ENCODE peak calls at places on chromosomes 16 and 17, in five cellular contexts. D is left ventricle myocardium inferior, R is lung, B is cardiac fibroblast, O is colonic mucosa. Q is an unnamed sample.

GRCh38 chr17:60193482-60193881 is 43.7 kb downstream of the CA4 start:
- DNase-seq in O (peak), D (no peak), B (no peak), R (no peak), Q (no peak)

GRCh38 chr16:83137894-83138293 is 511.1 kb downstream of the CDH13 start:
- DNase-seq in D (no peak), O (no peak), B (no peak), R (no peak), Q (no peak)

GRCh38 chr17:28227278-28228108 is 91.5 kb upstream of the TMEM97 start:
- DNase-seq in R (peak), O (peak), D (no peak), B (peak), Q (peak)

GRCh38 chr17:83186226-83186625 is 106.8 kb downstream of the METRNL start:
- DNase-seq in R (peak), O (peak), B (no peak), D (no peak), Q (peak)

GRCh38 chr16:54366005-54366634 is 79.5 kb upstream of the IRX3 start:
- DNase-seq in R (no peak), O (no peak), D (no peak), B (no peak), Q (no peak)

GRCh38 chr16:20954574-20954973 is 54.0 kb downstream of the LYRM1 start:
- DNase-seq in D (no peak), O (no peak), R (no peak), B (no peak), Q (no peak)

GRCh38 chr16:31874354-31875111 is 926 bp downstream of the ZNF267 start:
- DNase-seq in O (peak), D (no peak), B (peak), R (no peak), Q (no peak)

GRCh38 chr17:80512233-80512632 is 32.4 kb upstream of the RPTOR start:
- DNase-seq in D (no peak), O (no peak), B (peak), R (no peak), Q (no peak)

GRCh38 chr16:54651851-54652770 is 278.6 kb upstream of the IRX5 start:
- DNase-seq in D (no peak), O (no peak), B (peak), R (peak), Q (no peak)

GRCh38 chr16:70271696-70272095 is 17.6 kb downstream of the AARS1 start:
- DNase-seq in O (no peak), R (no peak), D (no peak), B (no peak), Q (no peak)

GRCh38 chr17:61400786-61401279 is 1.2 kb downstream of the TBX2 start:
- DNase-seq in O (no peak), B (peak), D (no peak), R (no peak), Q (no peak)

GRCh38 chr16:80938035-80938927 is 68.4 kb downstream of the CMC2 start:
- DNase-seq in D (no peak), R (no peak), B (peak), O (no peak), Q (no peak)

GRCh38 chr16:62041401-62041800 is 5.2 kb upstream of the CDH8 start:
- DNase-seq in R (no peak), O (no peak), B (peak), D (no peak), Q (no peak)
- TF ChIP-seq CTCF in R (no peak), O (no peak), B (peak), D (peak), Q (peak)

DNA sequence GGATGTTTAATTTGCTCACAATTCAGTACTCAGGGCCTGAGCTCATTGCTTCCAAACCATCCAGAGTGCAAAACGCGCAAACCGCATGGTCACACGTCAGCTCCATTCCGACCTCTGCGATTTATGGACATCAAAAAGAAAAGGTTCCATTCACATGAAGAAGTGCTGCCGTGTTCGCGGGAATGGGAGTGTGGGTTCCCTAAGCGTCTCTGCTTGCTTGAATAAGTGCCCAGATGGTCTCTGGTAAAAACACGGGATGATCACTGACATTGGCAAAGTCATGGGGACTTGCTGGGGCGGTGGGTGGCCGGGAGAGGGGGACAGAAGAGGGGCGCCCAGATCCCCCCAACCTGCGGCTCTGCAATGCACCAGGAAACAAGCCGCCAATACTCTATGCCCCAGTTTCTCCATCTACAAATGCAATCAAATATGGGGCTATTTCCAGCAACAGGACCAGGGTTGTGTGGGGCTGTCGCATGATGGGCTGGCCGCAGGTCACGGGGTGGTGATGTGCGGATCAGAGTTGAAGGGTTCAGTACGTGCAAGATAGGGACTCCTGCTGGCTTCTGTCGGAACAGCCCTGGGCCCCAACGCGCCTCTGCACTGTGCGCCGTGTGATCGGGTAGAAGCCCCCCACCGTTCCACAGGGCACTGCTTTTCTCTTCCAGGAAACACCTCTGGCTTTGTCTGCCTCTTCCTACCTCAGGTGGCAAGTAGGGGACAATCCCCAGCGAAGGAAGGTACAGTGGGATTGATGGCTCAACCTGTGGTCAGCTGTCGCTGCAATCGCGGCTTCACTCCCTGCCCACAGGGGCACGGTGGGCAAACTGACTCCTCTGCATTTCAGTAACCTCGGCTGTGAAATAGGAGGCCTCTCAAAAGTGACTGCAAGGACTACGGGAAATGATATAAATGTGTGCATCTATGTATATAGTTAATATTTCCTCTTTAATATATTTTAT is 11.2 kb downstream of the FOXF1 start:
- DNase-seq in R (no peak), O (no peak), B (no peak), D (peak), Q (no peak)
- TF ChIP-seq CTCF in R (no peak), O (no peak), B (no peak), D (no peak), Q (no peak)

DNA sequence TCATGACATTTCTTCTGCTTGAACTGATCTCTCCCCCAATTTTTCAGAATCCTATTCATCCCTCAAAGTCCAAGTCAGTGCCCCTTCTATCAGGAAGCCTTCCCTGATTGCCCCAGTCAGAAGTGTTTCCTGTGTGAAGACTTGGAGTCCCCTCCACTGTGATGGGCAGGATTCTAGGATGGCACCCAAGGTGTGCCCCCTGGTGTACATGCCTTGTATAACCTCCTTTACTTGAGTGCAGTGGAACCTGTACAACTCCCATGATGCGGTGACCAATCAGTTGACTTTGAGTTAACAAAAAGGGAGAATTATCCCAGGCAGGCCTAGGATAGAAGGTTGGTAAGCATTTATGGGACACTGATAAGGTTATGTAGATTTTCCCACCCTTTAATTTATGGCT is 23.4 kb downstream of the MYH13 start:
- DNase-seq in B (no peak), R (no peak), D (no peak), O (no peak), Q (no peak)
- TF ChIP-seq CTCF in B (peak), R (no peak), D (no peak), O (no peak), Q (no peak)

DNA sequence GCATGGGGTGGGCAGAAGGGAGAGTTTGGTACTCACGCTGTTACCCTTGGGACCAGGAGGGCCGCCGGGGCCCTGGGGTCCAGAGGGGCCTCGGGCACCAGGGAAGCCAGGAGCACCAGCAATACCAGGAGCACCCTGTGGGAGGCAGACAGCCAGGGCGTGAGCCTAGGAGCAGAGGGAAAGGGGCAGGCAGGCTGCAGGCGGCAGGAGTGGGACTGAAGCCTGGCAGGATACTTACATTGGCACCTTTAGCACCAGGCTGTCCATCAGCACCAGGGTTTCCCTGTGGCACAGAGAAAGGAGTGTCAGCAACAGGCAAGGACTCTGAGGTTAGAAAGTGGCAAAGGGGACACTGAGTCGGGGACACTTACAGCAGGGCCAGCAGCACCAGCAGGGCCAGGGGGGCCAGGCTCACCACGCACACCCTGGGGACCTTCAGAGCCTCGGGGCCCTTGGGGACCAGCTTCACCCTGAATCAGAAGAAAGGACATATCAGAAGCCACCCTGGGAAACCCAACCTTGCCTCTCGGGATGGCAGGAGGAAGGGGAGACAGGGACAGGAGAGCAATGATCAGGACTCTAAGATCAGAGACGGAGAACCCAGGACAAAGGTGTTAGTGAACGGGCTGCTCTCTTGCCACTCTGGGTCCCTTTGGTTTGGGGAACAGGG is 6.1 kb downstream of the COL1A1 start:
- DNase-seq in B (peak), O (no peak), R (no peak), D (no peak), Q (no peak)
- TF ChIP-seq CTCF in B (peak), O (no peak), R (no peak), D (no peak), Q (no peak)

GRCh38 chr16:49354101-49354500 is 19.5 kb upstream of the C16orf78 start:
- DNase-seq in D (no peak), B (no peak), R (no peak), O (no peak), Q (no peak)

GRCh38 chr16:49351119-49351518 is 22.5 kb upstream of the C16orf78 start:
- DNase-seq in O (no peak), B (no peak), D (no peak), R (no peak), Q (no peak)

GRCh38 chr16:49354991-49355390 is 18.6 kb upstream of the C16orf78 start:
- DNase-seq in O (no peak), B (no peak), D (no peak), R (no peak), Q (no peak)

GRCh38 chr16:49353650-49354049 is 20.0 kb upstream of the C16orf78 start:
- DNase-seq in O (no peak), B (peak), D (no peak), R (no peak), Q (no peak)

DNA sequence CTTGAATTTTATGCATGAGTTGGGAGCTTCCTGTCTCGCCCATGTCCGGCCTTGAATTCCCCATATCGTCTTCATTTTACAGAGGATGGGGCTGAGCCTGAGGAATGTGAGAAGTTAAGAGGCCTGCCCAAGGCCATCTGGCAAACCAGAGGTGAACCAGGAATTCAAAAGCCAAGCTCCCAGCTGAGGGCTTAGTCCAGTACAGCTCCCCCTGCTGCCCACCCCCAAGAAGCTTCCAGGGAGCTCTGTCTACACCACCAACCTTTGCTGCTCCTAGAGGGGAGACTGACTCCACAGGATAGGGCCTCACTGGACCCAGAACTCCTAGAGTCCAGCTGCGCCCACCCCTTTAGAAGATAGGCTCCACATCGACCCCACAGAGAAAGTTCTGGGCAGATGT is 20.7 kb upstream of the C16orf78 start:
- DNase-seq in O (no peak), D (no peak), R (no peak), B (peak), Q (no peak)
- TF ChIP-seq CTCF in O (no peak), D (peak), R (no peak), B (peak), Q (no peak)

GRCh38 chr17:3772764-3773163 is 28.2 kb downstream of the ITGAE start:
- DNase-seq in O (no peak), R (no peak), D (no peak), B (no peak), Q (peak)
- TF ChIP-seq CTCF in O (no peak), R (no peak), D (no peak), B (no peak), Q (no peak)

DNA sequence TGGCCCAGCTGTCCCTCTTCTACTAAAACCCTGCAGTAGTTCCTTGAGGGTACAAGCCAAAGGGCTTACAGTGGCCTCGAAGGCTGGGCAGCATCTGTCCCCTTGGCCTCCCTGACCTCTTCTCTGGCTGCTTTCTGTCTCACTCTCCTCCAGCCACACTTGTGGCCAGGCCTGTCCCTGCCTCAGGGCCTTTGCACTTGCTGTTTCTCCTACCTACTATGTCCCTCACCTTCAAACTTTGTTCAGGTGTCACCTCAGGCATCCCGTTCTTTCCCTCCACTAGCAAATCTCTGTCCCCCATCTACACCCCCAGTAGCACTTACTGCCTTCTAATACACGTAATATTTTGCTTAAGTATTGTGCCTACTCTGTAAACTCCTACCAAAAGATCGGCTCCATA is 6.0 kb downstream of the ABCC1 start:
- DNase-seq in D (no peak), R (no peak), B (no peak), O (no peak), Q (no peak)
- TF ChIP-seq CTCF in D (no peak), R (no peak), B (no peak), O (no peak), Q (no peak)

DNA sequence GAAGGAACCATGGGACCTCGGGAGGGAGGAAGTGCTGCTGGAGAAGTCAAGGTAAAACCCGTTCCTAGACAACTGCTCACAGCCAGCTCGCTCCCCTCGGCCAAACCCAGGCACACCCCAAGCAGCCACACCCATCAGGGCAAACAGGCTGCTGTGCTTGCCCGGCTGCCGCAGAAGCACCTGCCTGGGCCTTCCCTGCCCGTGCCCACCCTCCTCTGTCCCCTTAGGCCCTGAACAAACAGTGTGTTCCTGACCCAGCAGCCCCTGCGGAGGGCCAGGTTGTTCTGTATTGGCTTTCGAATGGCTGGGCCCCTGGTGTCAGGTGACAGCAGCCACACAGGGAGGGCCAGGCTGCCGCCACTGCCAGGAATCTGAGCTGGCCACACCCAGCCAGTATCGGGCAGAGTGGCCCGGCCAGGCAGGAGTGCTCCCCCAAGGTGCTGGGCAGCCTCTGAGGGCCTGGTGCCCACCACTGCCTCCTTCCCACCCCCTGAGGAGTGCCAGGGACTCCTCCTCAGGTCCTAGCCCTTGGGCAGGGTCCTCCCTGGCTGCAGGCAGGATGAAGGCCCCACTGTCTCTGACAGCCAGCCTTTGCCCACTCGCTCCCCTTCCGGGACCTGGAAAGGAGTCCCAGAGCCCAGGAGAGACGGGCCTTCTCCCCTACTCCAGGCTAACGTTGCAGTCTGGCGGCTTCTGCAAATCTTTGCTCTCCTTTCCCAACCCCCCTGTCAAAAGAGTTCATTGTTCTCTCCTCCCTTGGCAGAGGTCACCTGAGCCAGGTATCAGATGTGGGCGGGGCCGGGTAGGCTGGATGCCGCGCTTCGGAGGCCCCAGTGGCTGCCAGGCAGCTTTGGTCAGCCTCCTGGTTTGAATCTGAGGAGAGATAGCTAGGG is 24.0 kb downstream of the LLGL2 start:
- DNase-seq in O (peak), D (no peak), B (no peak), R (peak), Q (peak)
- TF ChIP-seq CTCF in O (no peak), D (no peak), B (no peak), R (no peak), Q (no peak)

GRCh38 chr17:20706752-20707372 is 127.3 kb downstream of the CDRT15L2 start:
- DNase-seq in D (no peak), R (no peak), O (no peak), B (no peak), Q (no peak)

GRCh38 chr17:20702692-20703091 is 123.2 kb downstream of the CDRT15L2 start:
- DNase-seq in D (no peak), R (no peak), O (no peak), B (no peak), Q (no peak)

DNA sequence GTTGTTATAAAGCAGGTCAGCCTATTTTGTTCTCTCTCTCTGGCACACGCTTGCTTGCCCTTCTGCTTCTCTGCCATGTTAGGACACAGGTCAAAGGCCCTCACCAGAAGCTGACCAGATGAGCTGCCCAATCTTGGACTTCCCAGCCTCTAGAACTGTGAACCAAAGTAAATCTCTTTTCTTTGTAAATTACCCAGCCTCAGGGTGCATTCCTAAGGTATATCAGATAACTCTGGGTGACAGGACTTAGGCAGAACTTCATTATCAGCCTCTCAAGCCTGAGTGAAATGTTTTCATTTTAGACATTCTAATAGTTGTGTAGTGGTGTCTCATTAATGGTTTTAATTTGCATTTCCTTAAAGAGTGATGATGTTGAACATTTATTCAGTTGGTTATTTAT is 124.3 kb downstream of the CDRT15L2 start:
- DNase-seq in B (no peak), R (no peak), D (no peak), O (no peak), Q (no peak)
- TF ChIP-seq CTCF in B (no peak), R (no peak), D (no peak), O (no peak), Q (no peak)